ENCODE peak calls at places on chromosomes 13 and 19, in five cellular contexts. G, C, M, F and W are unnamed samples.

GRCh38 chr19:42233638-42234292 is 8.6 kb downstream of the GSK3A start:
- DNase-seq in F (no peak), M (no peak), G (no peak), C (no peak), W (no peak)

GRCh38 chr19:4124638-4125037 is 716 bp upstream of the MAP2K2 start:
- DNase-seq in M (no peak), G (no peak), C (no peak), F (no peak), W (no peak)

GRCh38 chr13:26502826-26503225 is 54.7 kb upstream of the WASF3 start:
- DNase-seq in M (no peak), F (no peak), G (no peak), C (no peak), W (no peak)

GRCh38 chr19:12555456-12555930 is 4.2 kb upstream of the ZNF564 start:
- DNase-seq in G (peak; percentile 15), F (no peak), C (no peak), M (no peak), W (no peak)

GRCh38 chr19:3810708-3811355 is 24.7 kb upstream of the MATK start:
- DNase-seq in M (no peak), F (no peak), G (no peak), C (no peak), W (no peak)

GRCh38 chr13:100423375-100423774 is 165.2 kb downstream of the GGACT start:
- DNase-seq in M (no peak), G (no peak), F (no peak), C (no peak), W (no peak)

GRCh38 chr13:112679932-112680677 is 9.7 kb upstream of the ATP11A start:
- DNase-seq in G (no peak), C (no peak), M (no peak), F (no peak), W (no peak)

GRCh38 chr13:96984061-96984508 is 10.2 kb downstream of the OXGR1 start:
- DNase-seq in F (peak; percentile 9), G (peak; percentile 57), M (no peak), C (peak; percentile 11), W (no peak)

GRCh38 chr19:48990400-48990799 is 2.7 kb downstream of the GYS1 start:
- DNase-seq in G (no peak), C (no peak), F (no peak), M (no peak), W (no peak)

GRCh38 chr13:109154546-109154945 is 525.1 kb downstream of the MYO16 start:
- DNase-seq in G (no peak), C (no peak), M (no peak), F (no peak), W (no peak)

GRCh38 chr13:20197361-20197834 is 4.7 kb upstream of the GJB2 start:
- DNase-seq in C (peak; percentile 37), M (peak; percentile 41), F (no peak), G (peak; percentile 59), W (peak; percentile 36)

GRCh38 chr13:44093607-44094583 is 214.2 kb downstream of the LACC1 start:
- DNase-seq in M (no peak), C (no peak), G (no peak), F (no peak), W (no peak)

GRCh38 chr13:52070929-52071523 is 46.5 kb downstream of the UTP14C start:
- DNase-seq in F (no peak), G (peak; percentile 36), C (peak; percentile 77), M (peak; percentile 54), W (no peak)

GRCh38 chr19:41876847-41877489 is at the start of gene CD79A:
- DNase-seq in C (no peak), M (no peak), G (no peak), F (peak; percentile 92), W (no peak)

GRCh38 chr19:52231154-52231565 is 38.2 kb upstream of the ZNF766 start:
- DNase-seq in C (no peak), F (no peak), M (no peak), G (no peak), W (no peak)

GRCh38 chr13:98794498-98794897 is 42.0 kb upstream of the SLC15A1 start:
- DNase-seq in C (no peak), G (no peak), F (no peak), M (no peak), W (no peak)

GRCh38 chr13:113599396-113599795 is 14.8 kb downstream of the TFDP1 start:
- DNase-seq in F (no peak), G (no peak), M (no peak), C (no peak), W (no peak)

GRCh38 chr19:45305421-45305820 is 17.3 kb downstream of the CKM start:
- DNase-seq in G (no peak), F (no peak), M (peak; percentile 20), C (peak; percentile 51), W (no peak)

GRCh38 chr13:109345433-109345941 is 440.9 kb downstream of the IRS2 start:
- DNase-seq in M (no peak), F (no peak), G (peak; percentile 75), C (no peak), W (no peak)

GRCh38 chr13:97934590-97934989 is 18.9 kb upstream of the IPO5 start:
- DNase-seq in M (no peak), F (no peak), C (no peak), G (no peak), W (no peak)

GRCh38 chr13:66887088-66887487 is 343.0 kb downstream of the PCDH9 start:
- DNase-seq in M (no peak), G (peak; percentile 8), F (peak; percentile 13), C (no peak), W (no peak)

GRCh38 chr13:113857531-113858195 is 6.2 kb downstream of the GAS6 start:
- DNase-seq in F (no peak), M (no peak), G (no peak), C (no peak), W (no peak)

GRCh38 chr19:23996549-23996948 is 81.9 kb downstream of the ZNF726 start:
- DNase-seq in F (no peak), C (peak; percentile 38), G (peak; percentile 57), M (peak; percentile 3), W (no peak)

GRCh38 chr13:27721681-27722080 is 70.6 kb upstream of the GSX1 start:
- DNase-seq in F (no peak), C (no peak), M (no peak), G (no peak), W (no peak)

GRCh38 chr19:36849701-36850645 is 703 bp upstream of the ZNF345 start:
- DNase-seq in C (peak; percentile 53), F (peak; percentile 50), G (peak; percentile 87), M (peak; percentile 85), W (peak; percentile 85)

GRCh38 chr13:69094485-69094884 is 1013.1 kb upstream of the ATXN8OS start:
- DNase-seq in G (no peak), M (no peak), C (no peak), F (no peak), W (no peak)

DNA sequence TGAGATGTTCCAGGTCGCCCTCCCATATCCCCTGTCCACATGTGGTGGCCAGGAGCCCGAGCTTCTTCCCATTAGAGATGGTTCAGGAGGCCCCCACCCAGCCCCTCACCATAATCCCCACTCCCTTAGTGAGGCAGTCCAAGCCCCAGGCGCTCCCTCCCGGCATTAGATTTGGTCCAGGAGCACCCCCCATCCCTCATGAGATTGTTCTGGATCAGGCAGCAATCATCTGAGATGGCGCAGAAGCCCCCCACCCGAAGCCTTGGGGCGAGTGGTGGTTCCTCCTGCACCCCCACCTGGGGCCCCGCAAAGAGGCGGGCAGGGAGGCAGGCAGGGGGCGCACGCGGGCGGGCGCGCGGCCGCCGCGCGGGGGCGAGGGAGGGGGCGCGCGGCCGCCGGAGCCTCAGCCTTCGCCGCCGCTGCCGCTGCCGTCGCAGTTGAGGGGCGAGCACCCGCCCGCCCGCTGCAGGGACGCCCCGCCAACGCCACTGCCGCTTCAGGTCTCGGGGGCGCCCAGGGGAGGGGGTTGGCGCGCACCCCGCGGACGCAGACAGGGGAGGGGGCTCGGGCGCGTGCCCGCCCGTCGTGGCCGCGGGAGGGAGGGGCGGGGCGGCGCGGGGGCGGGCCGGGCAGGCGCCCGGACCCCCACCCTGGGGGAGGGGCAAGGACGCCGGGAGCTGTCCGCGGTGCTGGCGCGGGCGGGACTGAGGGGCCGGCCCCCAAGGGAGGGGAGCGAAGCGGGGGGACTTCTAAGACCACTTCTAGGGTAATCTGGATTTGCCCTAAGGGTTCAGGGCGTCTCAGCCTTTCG is 46.4 kb upstream of the SHKBP1 start:
- DNase-seq in F (no peak), C (peak; percentile 91), G (peak; percentile 93), M (no peak), W (no peak)
- TF ChIP-seq CTCF in F (peak; percentile 7), C (peak; percentile 40), G (peak; percentile 25), M (peak; percentile 43), W (peak; percentile 78)

GRCh38 chr19:13995878-13996765 is 10.0 kb downstream of the RFX1 start:
- DNase-seq in C (no peak), F (no peak), G (no peak), M (no peak), W (no peak)
- H3K27ac ChIP-seq in C (no peak overlapping the region), F (no peak overlapping the region), G (no peak overlapping the region), M (no peak overlapping the region), W (no peak overlapping the region)

GRCh38 chr19:18293642-18294466 is 12.4 kb upstream of the JUND start:
- DNase-seq in G (no peak), F (no peak), M (no peak), C (no peak), W (no peak)
- TF ChIP-seq SIN3A in G (no peak), F (no peak), M (no peak), C (no peak), W (no peak)

GRCh38 chr13:30401347-30401746 is 20.9 kb upstream of the UBE2L5 start:
- DNase-seq in F (no peak), M (no peak), G (no peak), C (no peak), W (no peak)
- TF ChIP-seq CTCF in F (no peak), M (no peak), G (no peak), C (no peak), W (no peak)

GRCh38 chr13:40535345-40535836 is 131.1 kb downstream of the FOXO1 start:
- DNase-seq in C (no peak), F (no peak), G (no peak), M (no peak), W (no peak)

GRCh38 chr13:40536443-40537113 is 129.9 kb downstream of the FOXO1 start:
- DNase-seq in F (no peak), G (no peak), C (no peak), M (peak; percentile 94), W (no peak)

GRCh38 chr13:40540707-40541044 is 125.8 kb downstream of the FOXO1 start:
- DNase-seq in G (no peak), M (no peak), C (no peak), F (no peak), W (no peak)

GRCh38 chr13:40537146-40537895 is 129.1 kb downstream of the FOXO1 start:
- DNase-seq in M (no peak), G (no peak), F (no peak), C (no peak), W (no peak)

GRCh38 chr13:40539954-40540706 is 126.3 kb downstream of the FOXO1 start:
- DNase-seq in F (no peak), C (no peak), G (no peak), M (peak; percentile 96), W (peak; percentile 15)
- H3K27ac ChIP-seq in F (no peak overlapping the region), C (no peak overlapping the region), G (peak overlapping the region; percentile 69), M (peak overlapping the region; percentile 76), W (no peak overlapping the region)

DNA sequence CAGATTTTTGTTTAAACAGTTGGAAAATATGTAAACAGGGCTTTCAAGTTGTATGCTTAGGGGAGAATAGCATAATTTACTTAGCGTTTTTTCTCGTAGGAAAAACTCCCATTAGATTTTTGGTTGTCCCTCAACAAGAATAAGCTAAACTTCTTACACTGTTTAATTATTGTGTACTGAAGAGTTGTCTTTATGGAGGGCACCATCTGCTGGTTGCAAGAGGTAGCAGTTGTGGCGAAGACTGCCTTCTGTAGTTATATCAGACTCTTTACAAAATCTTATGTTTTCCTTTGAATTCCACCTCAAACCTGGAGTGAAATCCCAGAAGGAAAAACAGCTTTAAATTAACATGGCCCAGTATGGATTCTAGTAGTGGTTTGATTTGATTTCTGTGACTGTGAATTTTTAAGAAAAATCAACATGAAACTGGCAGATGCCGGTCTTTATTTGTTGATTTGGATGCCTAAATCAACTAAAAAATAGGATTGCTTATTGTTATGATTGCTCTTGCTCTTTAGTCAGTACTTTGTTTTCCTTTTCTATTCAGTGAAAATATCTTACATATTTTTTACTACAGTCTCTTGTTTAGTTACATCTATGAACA is 53.4 kb downstream of the PDS5B start:
- DNase-seq in C (peak; percentile 21), G (peak; percentile 33), M (peak; percentile 50), F (peak; percentile 15), W (peak; percentile 30)
- TF ChIP-seq SIN3A in C (no peak), G (no peak), M (no peak), F (no peak), W (no peak)